ENCODE peak calls at places on chromosomes 12 and 14, in eight cellular contexts. U is epithelial cell of esophagus, Z is cardiac muscle cell, P is endodermal cell, T is A549, D is fibroblast of the aortic adventitia, F is fibroblast of mammary gland, G is lung. J is an unnamed sample.

GRCh38 chr14:74712499-74713394 is at the start of the genes AREL1 and FCF1:
- DNase-seq in D (peak), P (peak), G (peak), F (peak), U (peak), Z (peak), T (peak), J (peak)

GRCh38 chr14:66600416-66600815 is 92.5 kb downstream of the GPHN start:
- DNase-seq in F (peak), D (peak), Z (no peak), P (no peak), G (no peak), U (peak), T (no peak), J (peak)

GRCh38 chr12:13001725-13002040 is 1.6 kb upstream of the HEBP1 start:
- DNase-seq in F (no peak), D (no peak), U (no peak), P (no peak), G (no peak), T (no peak), Z (no peak), J (no peak)

GRCh38 chr12:13342971-13343370 is 146.4 kb downstream of the EMP1 start:
- DNase-seq in P (no peak), F (peak), U (peak), Z (no peak), T (no peak), D (peak), G (no peak), J (no peak)

GRCh38 chr12:20448781-20449180 is 80.4 kb downstream of the PDE3A start:
- DNase-seq in Z (no peak), F (no peak), U (no peak), D (no peak), T (no peak), G (no peak), P (no peak), J (no peak)

GRCh38 chr14:45249847-45250575 is 3.0 kb downstream of the MIS18BP1 start:
- DNase-seq in D (peak), Z (no peak), T (no peak), U (peak), G (no peak), P (no peak), F (peak), J (no peak)

GRCh38 chr12:39369756-39370155 is 73.2 kb downstream of the KIF21A start:
- DNase-seq in U (no peak), T (no peak), P (no peak), Z (no peak), D (no peak), G (no peak), F (no peak), J (no peak)

GRCh38 chr14:92578511-92578910 is 64.9 kb downstream of the RIN3 start:
- DNase-seq in D (peak), F (peak), P (no peak), Z (no peak), U (peak), G (no peak), T (no peak), J (no peak)

GRCh38 chr14:95727084-95727700 is 13.3 kb upstream of the TCL1A start:
- DNase-seq in F (no peak), T (no peak), P (no peak), D (no peak), U (no peak), Z (no peak), G (no peak), J (no peak)

GRCh38 chr12:6970096-6970527 is 352 bp downstream of the PHB2 start:
- DNase-seq in F (peak), P (no peak), G (no peak), U (no peak), Z (no peak), T (peak), D (no peak), J (no peak)

GRCh38 chr12:575948-576612 is 87.2 kb downstream of the NINJ2 start:
- DNase-seq in U (peak), Z (peak), T (peak), D (peak), P (peak), G (peak), F (peak), J (no peak)

GRCh38 chr12:102050660-102051430 is 10.9 kb downstream of the WASHC3 start:
- DNase-seq in G (no peak), Z (no peak), F (no peak), U (no peak), D (no peak), T (no peak), P (no peak), J (no peak)

GRCh38 chr14:67503331-67503730 is 14.8 kb upstream of the TMEM229B start:
- DNase-seq in U (peak), F (no peak), D (no peak), P (no peak), G (no peak), Z (no peak), T (no peak), J (no peak)

GRCh38 chr14:98946995-98947394 is 325.0 kb downstream of the BCL11B start:
- DNase-seq in D (no peak), Z (peak), P (peak), T (no peak), G (no peak), U (no peak), F (no peak), J (no peak)

GRCh38 chr12:17204289-17205054 is 598.5 kb upstream of the LMO3 start:
- DNase-seq in G (no peak), D (no peak), P (no peak), T (no peak), U (no peak), F (no peak), Z (no peak), J (no peak)

GRCh38 chr12:117080707-117081141 is 18.5 kb downstream of the TESC start:
- DNase-seq in P (peak), G (no peak), U (no peak), D (no peak), F (no peak), Z (no peak), T (no peak), J (no peak)

GRCh38 chr14:31829256-31829923 is 247.7 kb upstream of the ARHGAP5 start:
- DNase-seq in T (peak), G (no peak), U (peak), P (no peak), Z (no peak), F (peak), D (peak), J (no peak)

GRCh38 chr14:20472566-20473206 is 3.5 kb downstream of the PNP start:
- DNase-seq in P (no peak), T (no peak), G (no peak), D (no peak), U (no peak), F (no peak), Z (no peak), J (no peak)
- H3K4me3 ChIP-seq in P (no peak), T (no peak), G (no peak), D (no peak), U (no peak), F (no peak), Z (no peak), J (no peak)

GRCh38 chr14:100827140-100827517 is 1.2 kb downstream of the MEG3 start:
- DNase-seq in D (peak), F (no peak), P (no peak), T (no peak), U (no peak), Z (no peak), G (no peak), J (no peak)
- TF ChIP-seq CTCF in D (peak), F (no peak), P (no peak), T (peak), U (peak), Z (peak), G (no peak), J (peak)

GRCh38 chr12:54299515-54300266 is 1.1 kb downstream of the NFE2 start:
- DNase-seq in T (no peak), Z (no peak), P (no peak), D (peak), G (no peak), U (peak), F (peak), J (no peak)

GRCh38 chr12:54300732-54301427 is at the start of gene NFE2:
- DNase-seq in P (peak), T (peak), G (peak), F (peak), D (peak), U (peak), Z (peak), J (no peak)

GRCh38 chr12:54300267-54300731 is 516 bp downstream of the NFE2 start:
- DNase-seq in F (no peak), D (no peak), T (no peak), G (no peak), U (no peak), Z (no peak), P (no peak), J (no peak)

GRCh38 chr12:54296393-54297121 is 4.3 kb downstream of the NFE2 start:
- DNase-seq in D (no peak), P (no peak), F (no peak), G (no peak), U (no peak), T (no peak), Z (no peak), J (no peak)

GRCh38 chr12:54298904-54299303 is 1.9 kb downstream of the NFE2 start:
- DNase-seq in P (no peak), F (no peak), Z (no peak), T (no peak), G (no peak), D (no peak), U (no peak), J (no peak)
- H3K4me3 ChIP-seq in P (no peak), F (no peak), Z (no peak), T (no peak), G (no peak), D (no peak), U (no peak), J (no peak)

DNA sequence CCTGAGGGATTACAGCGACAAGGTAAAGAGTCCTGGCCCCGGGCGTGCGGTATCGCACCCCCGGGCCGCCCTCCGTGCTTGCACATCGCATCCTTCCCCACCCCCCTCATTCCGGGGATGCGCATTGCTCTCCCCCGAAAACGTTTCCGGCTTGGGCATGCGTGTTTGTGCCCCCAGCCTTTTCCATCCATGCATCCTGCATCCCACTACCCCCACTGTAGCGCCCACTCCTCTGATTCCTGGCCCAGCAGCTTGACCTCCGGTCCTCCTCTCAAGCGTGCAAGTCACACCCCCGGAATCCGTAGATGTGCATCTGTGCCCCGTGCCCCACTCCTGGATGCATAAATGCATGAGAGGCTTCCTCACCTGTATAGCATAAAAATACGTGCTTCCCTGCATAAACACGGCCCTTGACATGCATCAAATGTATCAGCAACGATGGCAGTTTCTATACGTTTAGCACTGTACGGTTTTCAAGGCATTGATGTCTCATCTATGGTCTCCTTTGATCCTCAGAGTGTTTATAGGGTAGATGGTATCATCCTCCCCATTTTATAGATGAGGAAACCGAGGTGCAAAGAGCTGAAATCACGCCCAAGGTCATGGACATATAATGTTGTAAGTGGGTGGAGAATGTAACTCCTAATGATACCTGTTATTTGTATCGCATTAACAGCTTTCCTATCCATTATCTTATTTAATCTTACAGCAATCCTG is 484 bp downstream of the RIC8B start:
- DNase-seq in T (no peak), F (no peak), G (no peak), D (no peak), P (no peak), Z (no peak), U (no peak), J (no peak)
- TF ChIP-seq CTCF in T (no peak), F (no peak), G (no peak), D (no peak), P (no peak), Z (no peak), U (no peak), J (no peak)

DNA sequence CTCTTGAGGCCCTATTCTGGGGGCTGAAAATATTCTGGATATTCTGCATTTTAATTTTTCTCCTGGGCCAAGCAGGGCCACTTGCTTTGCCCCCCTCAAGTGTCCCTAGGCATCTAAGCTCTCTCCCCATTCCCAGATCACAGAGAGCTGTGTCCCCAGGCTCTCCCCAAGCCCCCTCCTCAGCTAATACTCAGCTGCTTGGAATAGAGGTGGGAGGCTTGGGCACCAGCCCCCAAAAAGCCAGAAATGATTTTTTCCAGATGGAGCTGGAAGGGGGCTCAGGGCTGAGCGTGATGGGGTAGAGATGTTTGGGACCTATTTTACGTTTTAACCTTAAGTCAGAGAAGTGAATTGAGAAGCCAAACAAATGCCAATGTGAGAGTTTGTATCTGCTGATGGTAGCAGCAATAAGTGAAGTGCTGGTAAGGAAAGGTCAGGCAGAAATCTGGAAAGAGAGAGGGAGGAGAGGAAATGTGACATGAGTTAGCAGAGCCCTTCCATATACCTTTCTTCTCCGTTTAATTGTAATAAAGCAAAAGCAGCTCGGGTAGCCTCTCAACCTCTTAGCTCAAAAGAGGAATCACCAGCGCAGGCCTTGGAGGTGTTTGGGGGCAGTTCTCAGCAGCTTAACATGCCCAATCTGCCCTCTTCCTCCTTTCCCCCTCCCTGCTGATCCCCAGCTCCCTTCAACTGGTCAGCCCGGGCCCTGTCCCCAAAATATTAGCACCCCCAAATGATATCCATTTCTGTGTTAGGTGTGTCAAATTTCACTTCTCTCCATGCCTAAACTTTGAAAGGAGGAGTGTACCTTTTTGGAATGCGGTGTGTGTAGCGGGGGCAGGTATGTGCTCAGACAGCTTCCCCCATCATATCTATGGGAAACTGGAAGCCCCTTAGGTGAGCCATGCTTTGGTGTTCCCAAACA is 5.0 kb upstream of the HOXC6 start:
- DNase-seq in T (no peak), F (no peak), Z (no peak), D (no peak), G (no peak), P (no peak), U (no peak), J (no peak)
- H3K4me3 ChIP-seq in T (no peak), F (peak), Z (no peak), D (no peak), G (no peak), P (no peak), U (no peak), J (no peak)

DNA sequence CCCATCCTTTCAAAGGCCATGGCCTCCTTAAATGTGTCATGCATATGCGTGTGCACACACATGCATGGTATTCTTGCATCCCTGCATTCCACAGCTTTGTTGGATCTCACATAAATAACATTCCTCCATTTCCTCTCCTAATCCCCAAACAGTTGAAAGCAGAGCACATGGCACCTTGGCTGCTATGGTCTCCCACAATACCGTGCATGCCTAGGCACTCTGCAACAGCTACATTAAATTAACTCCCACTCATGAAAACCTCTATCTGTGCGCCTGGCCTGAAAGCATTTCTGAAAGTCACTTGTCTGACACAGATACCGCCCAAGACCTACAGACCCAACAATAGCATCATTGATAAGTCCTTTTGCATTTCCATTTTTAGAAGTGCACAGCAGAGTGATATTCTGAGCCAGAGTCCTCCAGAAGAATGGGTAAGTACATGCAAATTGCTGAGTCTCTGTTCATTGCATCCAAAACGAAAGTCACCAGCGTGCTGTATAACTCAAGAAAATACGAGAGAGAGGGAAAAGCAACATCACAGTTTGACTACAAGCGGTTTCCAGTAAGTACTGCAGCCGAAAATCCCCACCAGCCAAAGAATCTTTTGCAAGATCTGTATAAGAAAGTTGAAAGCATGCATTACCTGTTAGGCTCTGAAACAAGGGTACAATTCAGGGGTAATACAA is 436 bp downstream of the ASB2 start:
- DNase-seq in F (peak), Z (no peak), P (no peak), U (no peak), G (no peak), T (no peak), D (no peak), J (no peak)
- TF ChIP-seq CTCF in F (no peak), Z (no peak), P (no peak), U (no peak), G (no peak), T (no peak), D (no peak), J (no peak)

GRCh38 chr14:60101801-60102200 is 10.1 kb downstream of the PCNX4 start:
- DNase-seq in G (no peak), Z (no peak), U (peak), F (peak), D (no peak), T (no peak), P (no peak), J (no peak)

GRCh38 chr14:60111732-60112131 is 20.0 kb downstream of the PCNX4 start:
- DNase-seq in G (no peak), F (no peak), P (no peak), D (no peak), T (no peak), U (no peak), Z (no peak), J (no peak)

GRCh38 chr14:60102389-60102788 is 10.7 kb downstream of the PCNX4 start:
- DNase-seq in D (peak), T (no peak), P (no peak), F (peak), U (no peak), Z (no peak), G (no peak), J (peak)

GRCh38 chr14:60106341-60106740 is 14.6 kb downstream of the PCNX4 start:
- DNase-seq in T (no peak), Z (no peak), U (peak), F (peak), P (no peak), G (no peak), D (peak), J (peak)
- H3K4me3 ChIP-seq in T (no peak), Z (no peak), U (no peak), F (no peak), P (no peak), G (no peak), D (no peak), J (no peak)

DNA sequence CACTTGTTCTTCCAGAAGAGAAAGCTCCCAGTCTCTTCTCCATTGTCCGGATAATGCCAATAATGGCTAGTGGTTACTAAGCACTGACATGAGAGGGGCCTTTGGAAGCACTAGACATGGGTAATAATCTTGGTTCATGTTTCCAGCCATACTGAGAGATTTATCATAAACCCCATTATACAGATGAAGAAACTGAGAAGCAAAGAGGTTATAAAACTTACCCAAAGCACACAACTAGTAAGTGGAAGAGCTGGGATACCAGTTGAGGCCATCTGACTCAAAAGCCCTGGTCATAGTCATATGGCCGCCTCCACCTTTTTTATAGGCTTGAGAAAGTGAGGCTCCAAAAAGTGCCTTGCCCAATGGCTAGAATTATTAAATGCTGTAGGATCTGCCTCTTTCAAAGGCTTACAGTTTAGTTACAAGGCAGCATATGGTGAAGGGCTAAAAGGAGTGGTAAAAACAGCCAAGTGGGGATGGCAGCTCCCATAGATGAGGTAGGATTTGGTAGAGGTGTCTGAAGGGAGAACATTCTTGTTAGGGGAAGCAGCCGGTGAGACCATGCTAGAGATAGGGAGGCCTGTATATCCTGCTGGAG is 981 bp downstream of the TXNRD1 start:
- DNase-seq in G (no peak), F (no peak), P (no peak), Z (no peak), U (no peak), D (no peak), T (peak), J (no peak)
- TF ChIP-seq CTCF in G (no peak), F (no peak), P (no peak), Z (no peak), U (no peak), D (no peak), T (no peak), J (no peak)

GRCh38 chr12:99915251-99916082 is 69.3 kb downstream of the ANKS1B start:
- DNase-seq in Z (no peak), T (peak), D (peak), F (peak), U (no peak), P (no peak), G (no peak), J (no peak)
- H3K4me3 ChIP-seq in Z (no peak), T (no peak), D (no peak), F (no peak), U (no peak), P (no peak), G (no peak), J (no peak)

GRCh38 chr14:22597771-22598098 is 365 bp upstream of the ABHD4 start:
- DNase-seq in P (no peak), T (no peak), G (no peak), Z (peak), F (no peak), U (no peak), D (no peak), J (no peak)

GRCh38 chr14:22598099-22598895 is at the start of gene ABHD4:
- DNase-seq in G (peak), D (peak), F (peak), U (peak), Z (peak), T (peak), P (peak), J (peak)

GRCh38 chr14:22599349-22599748 is 1.2 kb downstream of the ABHD4 start:
- DNase-seq in G (no peak), F (no peak), D (no peak), P (no peak), U (no peak), T (no peak), Z (no peak), J (no peak)

GRCh38 chr14:22600027-22600426 is 1.9 kb downstream of the ABHD4 start:
- DNase-seq in Z (no peak), D (no peak), G (no peak), F (no peak), T (no peak), P (no peak), U (no peak), J (no peak)

DNA sequence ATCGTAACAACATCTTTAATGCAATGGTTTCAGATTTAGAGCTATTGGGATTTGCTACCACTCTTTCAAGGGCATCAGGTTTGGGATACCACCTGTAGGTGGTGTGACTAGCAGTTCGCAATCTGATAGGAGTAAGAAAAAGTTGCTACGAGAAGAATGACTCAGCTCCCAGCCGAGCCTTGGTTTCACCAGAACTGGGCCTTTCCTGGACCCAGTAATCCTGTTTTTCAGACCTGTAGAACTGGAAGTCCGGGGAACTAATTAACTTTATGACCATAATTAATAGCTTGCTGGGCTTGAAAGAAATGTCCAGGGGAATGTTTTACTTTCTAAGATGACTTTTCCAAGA is 770 bp downstream of the ABHD4 start:
- DNase-seq in G (peak), T (peak), U (peak), Z (peak), F (peak), P (peak), D (peak), J (peak)
- TF ChIP-seq CTCF in G (no peak), T (peak), U (peak), Z (peak), F (peak), P (peak), D (peak), J (peak)

J was measured in retinal pigment epithelial cell.